ENCODE peak calls at places on chromosomes 6 and 20, in seven cellular contexts. T is endothelial cell of umbilical vein, A is body of pancreas, F is heart left ventricle, X is Peyer's patch, L is tibial nerve, N is A549. J is an unnamed sample.

GRCh38 chr6:33623895-33624381 is 2.8 kb downstream of the ITPR3 start:
- DNase-seq in X (peak), N (no peak), L (no peak), F (no peak), A (no peak), T (no peak), J (no peak)

GRCh38 chr6:7469696-7470095 is 71.8 kb upstream of the DSP start:
- DNase-seq in F (no peak), T (no peak), L (no peak), X (no peak), N (no peak), A (no peak), J (no peak)

GRCh38 chr6:47309326-47310130 is at the start of gene TNFRSF21:
- DNase-seq in N (peak), F (peak), T (peak), A (peak), X (peak), L (peak), J (peak)

GRCh38 chr20:9051508-9051907 is 17.4 kb upstream of the PLCB4 start:
- DNase-seq in A (peak), X (no peak), N (peak), L (no peak), T (peak), F (no peak), J (no peak)

GRCh38 chr6:36721369-36722140 is 23.9 kb downstream of the RAB44 start:
- DNase-seq in X (no peak), A (no peak), T (no peak), N (no peak), L (no peak), F (no peak), J (no peak)

GRCh38 chr6:11366934-11367637 is 134.6 kb upstream of the NEDD9 start:
- DNase-seq in L (no peak), T (peak), N (no peak), X (no peak), A (no peak), F (no peak), J (no peak)

GRCh38 chr6:5981274-5982026 is 25.3 kb downstream of the NRN1 start:
- DNase-seq in F (no peak), A (no peak), L (no peak), T (no peak), X (no peak), N (no peak), J (no peak)

GRCh38 chr20:38673731-38674177 is 50.5 kb upstream of the SLC32A1 start:
- DNase-seq in N (no peak), A (no peak), X (no peak), T (peak), L (no peak), F (no peak), J (no peak)

GRCh38 chr6:123803862-123804681 is at the start of gene NKAIN2:
- DNase-seq in T (peak), F (peak), N (no peak), L (no peak), X (no peak), A (no peak), J (no peak)

GRCh38 chr6:2799936-2800527 is 34.8 kb downstream of the WRNIP1 start:
- DNase-seq in T (peak), X (no peak), L (no peak), A (no peak), F (no peak), N (no peak), J (no peak)

GRCh38 chr6:56549014-56549413 is 93.7 kb downstream of the DST start:
- DNase-seq in F (no peak), T (peak), A (peak), X (no peak), N (no peak), L (no peak), J (no peak)

GRCh38 chr20:60901831-60902230 is 350.2 kb upstream of the CDH4 start:
- DNase-seq in L (no peak), A (no peak), N (no peak), F (no peak), T (no peak), X (no peak), J (no peak)

GRCh38 chr6:42808492-42809483 is 26.9 kb downstream of the BICRAL start:
- DNase-seq in X (no peak), T (no peak), N (no peak), A (no peak), L (no peak), F (no peak), J (peak)

GRCh38 chr6:42818878-42819277 is 37.0 kb downstream of the BICRAL start:
- DNase-seq in L (no peak), T (no peak), X (no peak), A (no peak), N (no peak), F (no peak), J (no peak)

GRCh38 chr6:42817910-42818309 is 36.1 kb downstream of the BICRAL start:
- DNase-seq in F (no peak), X (no peak), L (no peak), N (no peak), A (no peak), T (no peak), J (no peak)

GRCh38 chr6:42813074-42813645 is 31.3 kb downstream of the BICRAL start:
- DNase-seq in X (no peak), N (no peak), T (no peak), F (no peak), L (no peak), A (no peak), J (no peak)

GRCh38 chr6:42813906-42814444 is 32.1 kb downstream of the BICRAL start:
- DNase-seq in X (no peak), F (no peak), N (no peak), L (no peak), A (no peak), T (no peak), J (no peak)
- TF ChIP-seq CTCF in X (no peak), F (no peak), N (no peak), L (no peak), A (no peak), T (no peak), J (no peak)

GRCh38 chr6:142404751-142405150 is 102.9 kb downstream of the ADGRG6 start:
- DNase-seq in A (no peak), N (no peak), T (peak), L (no peak), X (no peak), F (no peak), J (no peak)
- TF ChIP-seq POLR2A in A (no peak), N (no peak), T (no peak), L (no peak), X (no peak), F (no peak), J (no peak)

DNA sequence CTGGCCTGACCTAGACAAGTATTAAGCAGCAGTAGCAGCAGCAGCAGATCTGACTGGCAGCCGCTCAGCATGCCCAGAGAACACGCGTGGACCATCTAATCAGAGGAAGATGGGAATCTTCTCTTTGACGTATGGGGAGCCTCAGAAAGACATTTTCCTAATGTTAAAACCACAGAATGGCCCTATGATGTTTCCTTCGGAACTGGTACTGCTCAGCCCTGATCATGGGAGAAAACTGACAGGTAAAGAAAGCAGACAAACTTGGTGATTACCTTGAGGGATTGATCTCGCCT is 6.2 kb downstream of the PSMA7 start:
- DNase-seq in L (no peak), A (no peak), N (no peak), X (no peak), T (no peak), F (no peak), J (no peak)
- TF ChIP-seq CTCF in L (no peak), A (no peak), N (no peak), X (no peak), T (no peak), F (no peak), J (no peak)

DNA sequence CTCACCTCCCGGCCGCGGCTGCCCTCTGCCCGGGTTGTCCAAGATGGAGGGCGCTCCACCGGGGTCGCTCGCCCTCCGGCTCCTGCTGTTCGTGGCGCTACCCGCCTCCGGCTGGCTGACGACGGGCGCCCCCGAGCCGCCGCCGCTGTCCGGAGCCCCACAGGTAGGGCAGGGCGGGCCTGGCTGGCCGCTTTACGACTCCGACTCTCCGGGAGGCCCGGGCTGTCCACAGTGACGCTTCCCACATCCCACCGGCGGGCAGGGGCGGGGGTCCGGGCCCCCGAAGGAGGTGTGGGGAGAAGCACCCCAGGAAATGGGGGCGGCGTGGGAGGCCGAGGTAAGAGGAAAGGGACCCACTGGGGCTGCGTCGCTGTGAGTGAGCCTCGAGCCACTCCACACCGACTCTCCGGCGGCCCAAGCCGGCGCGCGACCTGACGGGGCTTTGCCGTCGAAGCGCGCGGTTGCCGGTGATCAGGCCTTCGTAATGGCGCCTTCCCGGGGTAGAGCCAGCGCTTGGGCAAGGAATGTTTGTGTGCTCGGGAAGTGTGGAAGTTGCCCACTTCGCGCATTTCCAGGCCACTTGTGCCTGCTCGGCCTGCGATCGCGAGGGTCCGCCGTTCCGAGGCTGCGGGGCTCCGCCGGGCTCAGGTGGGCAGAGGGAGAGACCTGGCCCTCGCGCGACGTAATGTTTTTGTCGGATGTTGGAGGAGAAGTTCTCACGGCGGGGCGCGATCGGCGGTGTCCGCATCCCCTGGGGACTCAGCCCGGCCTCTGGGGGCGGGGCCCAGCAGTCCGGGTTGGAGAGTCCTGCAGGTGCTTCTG is at the start of gene GINM1:
- DNase-seq in X (peak), L (peak), F (peak), A (peak), N (peak), T (peak), J (peak)
- TF ChIP-seq POLR2A in X (peak), L (no peak), F (peak), A (peak), N (peak), T (no peak), J (no peak)

GRCh38 chr6:103672169-103672568 is 1187.5 kb downstream of the HACE1 start:
- DNase-seq in X (no peak), F (no peak), T (no peak), A (no peak), L (no peak), N (no peak), J (no peak)
- TF ChIP-seq CTCF in X (no peak), F (no peak), T (no peak), A (no peak), L (no peak), N (no peak), J (no peak)

GRCh38 chr20:36474563-36474962 is 66.8 kb upstream of the MYL9 start:
- DNase-seq in A (peak), F (no peak), T (no peak), L (no peak), X (no peak), N (no peak), J (no peak)

GRCh38 chr20:36471885-36472642 is 69.3 kb upstream of the MYL9 start:
- DNase-seq in A (no peak), X (no peak), L (no peak), N (no peak), T (no peak), F (no peak), J (no peak)

GRCh38 chr20:36473164-36473563 is 68.2 kb upstream of the MYL9 start:
- DNase-seq in X (no peak), A (no peak), F (no peak), L (no peak), T (no peak), N (no peak), J (no peak)

GRCh38 chr20:36470482-36471062 is 70.7 kb upstream of the MYL9 start:
- DNase-seq in A (no peak), X (no peak), F (no peak), T (no peak), L (no peak), N (no peak), J (no peak)

DNA sequence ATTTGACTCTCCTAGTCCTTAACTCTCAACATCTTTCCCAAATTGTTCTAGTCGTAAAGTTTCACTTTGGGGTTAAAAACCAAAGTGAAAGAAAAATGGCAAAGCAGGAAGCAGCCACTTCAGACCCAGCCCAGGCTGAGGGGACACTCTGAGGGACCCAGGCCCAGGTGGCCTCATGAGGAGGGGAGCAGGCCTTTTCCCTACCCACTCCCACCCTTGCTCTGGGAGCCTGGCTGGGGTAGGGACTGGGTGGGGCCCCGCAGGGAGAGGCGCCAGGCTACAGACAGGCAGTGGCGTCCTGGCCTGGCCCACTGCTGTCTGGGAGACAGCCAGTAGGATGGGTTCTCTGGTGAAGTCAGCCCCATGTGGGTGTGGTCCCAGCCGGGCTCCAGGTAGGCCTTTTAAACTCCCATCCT is 68.7 kb upstream of the MYL9 start:
- DNase-seq in F (peak), T (no peak), X (peak), N (peak), A (peak), L (no peak), J (peak)
- TF ChIP-seq POLR2A in F (no peak), T (no peak), X (no peak), N (no peak), A (no peak), L (no peak), J (no peak)

GRCh38 chr20:953742-954141 is 37.6 kb upstream of the ANGPT4 start:
- DNase-seq in F (no peak), L (no peak), X (no peak), A (no peak), T (no peak), N (peak), J (no peak)
- TF ChIP-seq CTCF in F (no peak), L (no peak), X (no peak), A (no peak), T (no peak), N (peak), J (no peak)

GRCh38 chr6:87155272-87155919 is at the start of gene ZNF292:
- DNase-seq in F (peak), T (peak), A (peak), N (peak), X (peak), L (peak), J (peak)

GRCh38 chr6:87154641-87155271 is 609 bp upstream of the ZNF292 start:
- DNase-seq in T (no peak), A (no peak), X (no peak), L (no peak), F (no peak), N (peak), J (no peak)

GRCh38 chr6:87152528-87152950 is 2.8 kb upstream of the ZNF292 start:
- DNase-seq in T (no peak), L (no peak), A (no peak), N (no peak), X (no peak), F (no peak), J (no peak)

GRCh38 chr6:87151786-87152527 is 3.4 kb upstream of the ZNF292 start:
- DNase-seq in L (peak), N (no peak), F (peak), A (peak), X (peak), T (peak), J (peak)

GRCh38 chr6:87155920-87156600 is 695 bp downstream of the ZNF292 start:
- DNase-seq in A (peak), L (peak), X (peak), N (peak), T (peak), F (peak), J (peak)
- TF ChIP-seq POLR2A in A (no peak), L (no peak), X (no peak), N (no peak), T (no peak), F (no peak), J (no peak)

DNA sequence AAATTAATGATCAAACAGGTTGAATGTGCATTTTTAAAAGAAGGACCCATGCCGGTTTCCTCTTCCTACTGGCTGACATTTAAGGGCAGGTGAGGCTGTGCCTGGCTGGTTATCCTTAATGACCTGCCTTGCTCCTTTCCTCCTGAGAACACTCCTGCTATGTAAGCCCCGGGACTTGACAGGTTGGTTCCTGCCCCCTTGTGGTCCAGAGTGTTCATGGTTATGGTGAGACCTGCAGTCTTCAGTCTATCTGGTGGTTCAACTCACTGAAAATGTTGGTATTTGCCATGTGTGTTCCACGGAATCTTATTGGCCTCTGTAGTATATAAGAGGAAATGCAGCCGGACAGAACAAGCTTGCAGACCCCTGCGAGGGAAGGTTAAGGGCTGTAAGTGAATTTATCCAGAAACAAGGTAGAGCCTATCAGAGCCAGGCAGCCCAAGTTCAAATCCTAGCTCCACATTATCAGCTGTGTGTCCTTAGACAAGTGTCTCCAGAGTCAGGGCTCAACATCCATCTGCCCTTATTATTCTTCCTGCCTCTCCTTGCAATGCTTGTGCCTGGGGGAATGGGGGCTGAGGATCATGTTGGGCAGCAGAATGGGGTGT is 5.2 kb upstream of the BPIFA3 start:
- DNase-seq in X (peak), N (peak), F (no peak), T (peak), A (peak), L (no peak), J (no peak)
- TF ChIP-seq CTCF in X (no peak), N (peak), F (no peak), T (peak), A (peak), L (no peak), J (no peak)

DNA sequence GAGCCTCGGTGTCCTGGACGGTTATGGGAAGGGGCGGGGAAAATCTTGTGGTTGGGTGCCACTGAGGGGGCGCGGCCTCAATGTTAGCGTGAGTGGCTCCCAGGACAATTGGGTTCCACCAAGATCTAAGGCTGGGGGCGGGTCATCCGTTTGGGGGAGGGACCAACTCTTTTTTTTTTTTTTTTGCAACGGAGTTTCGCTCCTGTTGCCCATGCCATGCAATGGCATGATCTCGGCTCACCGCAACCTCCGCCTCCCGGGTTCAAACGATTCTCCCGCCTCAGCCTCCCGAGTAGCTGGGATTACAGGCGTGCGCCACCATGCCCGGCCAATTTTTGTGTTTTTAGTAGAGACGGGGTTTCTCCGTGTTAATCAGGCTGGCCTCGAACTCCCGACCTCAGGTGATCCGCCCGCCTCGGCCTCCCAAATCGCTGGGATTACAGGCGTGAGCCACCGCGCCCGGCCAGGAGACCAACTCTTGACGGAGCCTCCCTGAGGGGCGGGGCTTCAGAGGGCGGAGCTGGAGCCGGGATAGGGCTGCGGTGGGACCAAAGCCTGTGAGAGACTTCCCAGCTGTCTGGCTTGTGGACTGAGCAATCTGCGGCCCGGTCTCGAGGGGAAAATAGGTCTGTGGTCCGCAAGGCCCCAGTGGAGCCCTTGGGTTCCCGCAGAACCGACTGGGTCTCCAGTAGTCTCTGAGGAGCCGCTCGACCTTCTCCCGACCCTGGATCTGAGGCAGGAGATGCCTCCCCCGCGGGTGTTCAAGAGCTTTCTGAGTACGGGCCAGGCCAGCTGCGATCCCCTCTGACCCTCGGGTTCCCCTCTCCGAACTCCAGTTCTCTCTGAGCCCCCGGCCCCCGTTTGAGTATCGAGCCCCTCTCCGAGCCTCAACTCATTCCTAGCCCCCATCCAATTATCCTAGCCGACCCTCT is 1.1 kb downstream of the SPAG4 start:
- DNase-seq in L (peak), T (peak), N (peak), F (peak), A (peak), X (peak), J (peak)
- TF ChIP-seq POLR2A in L (no peak), T (peak), N (peak), F (peak), A (peak), X (no peak), J (no peak)

J was measured in lower leg skin.